ENCODE peak calls at places on chromosomes 6 and 20, in eight cellular contexts. I is K562; T is stimulated activated CD8-positive, alpha-beta memory T cell treated with anti-CD3 and anti-CD28 coated beads, Interleukin-15, amount 100 ng/mL, for 4 hours; K is nephron progenitor cell; P is stimulated activated CD4-positive, alpha-beta T cell treated with anti-CD3 and anti-CD28 coated beads, TNF-alpha, amount 100 ng/mL, for 4 hours; D is SK-MEL-5; Y is activated CD4-positive, CD25-positive, alpha-beta regulatory T cell treated with anti-CD3 and anti-CD28 coated beads, Interleukin-2, amount 50 U/mL, for 16 hours; E is CD4-positive, CD25-positive, alpha-beta regulatory T cell. G is an unnamed sample.

GRCh38 chr6:161128680-161129196 is 137.2 kb downstream of the MAP3K4 start:
- DNase-seq in I (no peak), T (no peak), P (no peak), E (no peak), D (no peak), Y (no peak), K (no peak), G (no peak)

GRCh38 chr6:26530203-26530602 is 8.0 kb upstream of the HMGN4 start:
- DNase-seq in Y (no peak), E (no peak), I (no peak), D (no peak), P (no peak), T (no peak), K (no peak), G (no peak)

GRCh38 chr6:21999012-21999528 is 297.8 kb downstream of the PRL start:
- DNase-seq in Y (no peak), P (no peak), E (no peak), D (no peak), I (no peak), K (no peak), T (no peak), G (no peak)

GRCh38 chr6:146028250-146028789 is 542 bp upstream of the GRM1 start:
- DNase-seq in I (peak; percentile 74), E (peak; percentile 28), K (peak; percentile 93), D (peak; percentile 46), T (no peak), Y (no peak), P (peak; percentile 4), G (peak; percentile 38)

GRCh38 chr6:129659590-129660345 is 50.2 kb downstream of the ARHGAP18 start:
- DNase-seq in T (no peak), D (peak; percentile 74), I (peak; percentile 73), Y (no peak), P (no peak), K (no peak), E (no peak), G (no peak)

GRCh38 chr6:118588626-118589025 is 40.5 kb downstream of the PLN start:
- DNase-seq in D (no peak), I (no peak), P (no peak), Y (no peak), E (no peak), T (no peak), K (no peak), G (no peak)

GRCh38 chr20:32327087-32327681 is 30.9 kb upstream of the ASXL1 start:
- DNase-seq in I (peak; percentile 50), K (no peak), D (no peak), T (no peak), E (no peak), Y (no peak), P (no peak), G (no peak)

GRCh38 chr6:160974304-160974771 is 17.2 kb upstream of the MAP3K4 start:
- DNase-seq in Y (no peak), D (no peak), T (no peak), P (no peak), I (peak; percentile 74), K (no peak), E (no peak), G (peak; percentile 42)

GRCh38 chr20:56389807-56390206 is 2.2 kb downstream of the AURKA start:
- DNase-seq in P (no peak), T (no peak), I (no peak), E (no peak), K (no peak), D (no peak), Y (no peak), G (no peak)

GRCh38 chr6:2450546-2450945 is 205.1 kb upstream of the GMDS start:
- DNase-seq in I (peak; percentile 25), Y (no peak), D (no peak), T (no peak), P (no peak), K (no peak), E (no peak), G (peak; percentile 31)

GRCh38 chr6:18216411-18216810 is 47.9 kb downstream of the DEK start:
- DNase-seq in I (no peak), Y (no peak), K (no peak), T (no peak), P (no peak), D (no peak), E (no peak), G (no peak)

GRCh38 chr6:30640481-30640880 is 6.5 kb upstream of the C6orf136 start:
- DNase-seq in E (peak; percentile 32), D (peak; percentile 41), Y (no peak), I (no peak), T (no peak), P (no peak), K (no peak), G (no peak)

GRCh38 chr20:49594143-49594928 is 26.4 kb upstream of the PTGIS start:
- DNase-seq in I (no peak), E (peak; percentile 97), T (peak; percentile 47), P (no peak), D (no peak), K (no peak), Y (peak; percentile 41), G (no peak)

GRCh38 chr6:309947-310346 is 17.7 kb downstream of the DUSP22 start:
- DNase-seq in Y (no peak), I (no peak), D (no peak), E (no peak), K (no peak), T (no peak), P (no peak), G (no peak)

GRCh38 chr20:59776626-59777320 is 156.7 kb downstream of the SYCP2 start:
- DNase-seq in K (no peak), D (no peak), E (no peak), Y (no peak), P (no peak), I (no peak), T (no peak), G (no peak)

GRCh38 chr20:35621560-35621946 is 5.9 kb downstream of the SPAG4 start:
- DNase-seq in I (no peak), Y (no peak), K (no peak), P (no peak), E (no peak), D (peak; percentile 51), T (no peak), G (no peak)

GRCh38 chr20:19835533-19836222 is 77.6 kb downstream of the RIN2 start:
- DNase-seq in I (no peak), P (no peak), D (no peak), T (no peak), E (no peak), K (no peak), Y (no peak), G (peak; percentile 3)

GRCh38 chr6:389622-390021 is 1.9 kb upstream of the IRF4 start:
- DNase-seq in K (no peak), T (no peak), D (peak; percentile 46), I (no peak), Y (no peak), P (no peak), E (peak; percentile 94), G (no peak)

GRCh38 chr20:36145877-36146707 is 8.4 kb upstream of the EPB41L1 start:
- DNase-seq in T (no peak), I (no peak), P (no peak), E (no peak), K (no peak), Y (no peak), D (no peak), G (no peak)

GRCh38 chr20:62590301-62591121 is 51.8 kb upstream of the SLCO4A1 start:
- DNase-seq in Y (no peak), P (no peak), E (no peak), D (no peak), T (no peak), K (no peak), I (no peak), G (no peak)

GRCh38 chr20:37729909-37730308 is 36.1 kb downstream of the CTNNBL1 start:
- DNase-seq in P (no peak), I (no peak), K (no peak), Y (no peak), T (no peak), D (no peak), E (no peak), G (no peak)

GRCh38 chr6:155130161-155130853 is 133.5 kb upstream of the CLDN20 start:
- DNase-seq in K (no peak), P (no peak), D (no peak), I (no peak), Y (no peak), T (no peak), E (no peak), G (no peak)

GRCh38 chr6:33320315-33321181 is 3.0 kb upstream of the ZBTB22 start:
- DNase-seq in Y (no peak), T (no peak), K (no peak), D (no peak), E (no peak), I (peak; percentile 77), P (no peak), G (no peak)

GRCh38 chr6:18280084-18280483 is 15.8 kb upstream of the DEK start:
- DNase-seq in K (peak; percentile 18), E (no peak), P (no peak), I (no peak), Y (no peak), D (no peak), T (no peak), G (no peak)

GRCh38 chr20:34891166-34892062 is 15.0 kb downstream of the ACSS2 start:
- DNase-seq in Y (no peak), I (no peak), P (no peak), T (no peak), K (no peak), D (no peak), E (peak; percentile 67), G (no peak)

GRCh38 chr6:104788400-104788799 is 71.3 kb downstream of the HACE1 start:
- DNase-seq in Y (no peak), K (no peak), T (no peak), D (no peak), E (peak; percentile 40), I (no peak), P (no peak), G (no peak)

GRCh38 chr6:14274552-14275492 is 157.2 kb downstream of the CD83 start:
- DNase-seq in K (no peak), E (no peak), I (no peak), Y (no peak), P (no peak), D (no peak), T (no peak), G (no peak)

GRCh38 chr20:19292254-19292653 is 79.8 kb downstream of the SLC24A3 start:
- DNase-seq in P (no peak), K (no peak), E (no peak), T (no peak), I (no peak), Y (no peak), D (no peak), G (no peak)

GRCh38 chr6:99026135-99026534 is 78.4 kb upstream of the FBXL4 start:
- DNase-seq in T (no peak), Y (no peak), D (no peak), E (peak; percentile 16), K (no peak), P (no peak), I (peak; percentile 11), G (no peak)

GRCh38 chr6:161100072-161100471 is 108.5 kb downstream of the MAP3K4 start:
- DNase-seq in E (no peak), Y (no peak), P (no peak), K (no peak), T (no peak), I (no peak), D (peak; percentile 34), G (no peak)

GRCh38 chr6:109853426-109853825 is 124.7 kb upstream of the GPR6 start:
- DNase-seq in I (no peak), E (no peak), K (no peak), T (no peak), P (no peak), Y (no peak), D (no peak), G (no peak)

GRCh38 chr20:10604865-10605440 is 68.8 kb downstream of the JAG1 start:
- DNase-seq in I (no peak), P (no peak), K (no peak), E (no peak), Y (no peak), T (no peak), D (no peak), G (no peak)

GRCh38 chr6:120214097-120214496 is 864.5 kb upstream of the MAN1A1 start:
- DNase-seq in P (no peak), T (no peak), Y (no peak), I (no peak), E (no peak), K (no peak), D (no peak), G (no peak)

GRCh38 chr6:117404548-117404947 is 21.2 kb downstream of the ROS1 start:
- DNase-seq in E (no peak), T (no peak), P (no peak), Y (no peak), K (no peak), D (no peak), I (no peak), G (no peak)

G was measured in SK-N-DZ.